ENCODE peak calls at places on chromosomes 4 and X, in eight cellular contexts. K, D, M, S, N, I, V and B are unnamed samples.

GRCh38 chr4:186345184-186345583 is 79.2 kb downstream of the F11 start:
- DNase-seq in K (no peak), D (no peak), M (no peak), S (no peak), N (no peak), I (no peak), V (no peak), B (no peak)

GRCh38 chrX:103918050-103918449 is 44.4 kb upstream of the TMSB15B start:
- DNase-seq in K (peak), D (peak), M (peak), S (peak), N (peak), I (peak), V (peak), B (no peak)

GRCh38 chr4:174119051-174119450 is 164.4 kb downstream of the FBXO8 start:
- DNase-seq in K (no peak), D (peak), M (no peak), S (no peak), N (no peak), I (peak), V (no peak), B (no peak)

GRCh38 chr4:15013585-15013984 is 11.3 kb downstream of the CPEB2 start:
- DNase-seq in K (no peak), D (no peak), M (no peak), S (no peak), N (no peak), I (no peak), V (no peak), B (no peak)

GRCh38 chrX:103367502-103367901 is 8.8 kb upstream of the BEX3 start:
- DNase-seq in K (no peak), D (no peak), M (no peak), S (no peak), N (no peak), I (no peak), V (no peak), B (no peak)

GRCh38 chr4:30854566-30854965 is 134.4 kb downstream of the PCDH7 start:
- DNase-seq in K (no peak), D (no peak), M (no peak), S (no peak), N (no peak), I (no peak), V (no peak), B (no peak)

GRCh38 chr4:38069271-38069760 is 109.1 kb downstream of the PTTG2 start:
- DNase-seq in K (peak), D (peak), M (no peak), S (no peak), N (no peak), I (no peak), V (no peak), B (peak)

GRCh38 chr4:154618708-154619315 is 6.4 kb upstream of the FGG start:
- DNase-seq in K (peak), D (peak), M (peak), S (peak), N (no peak), I (peak), V (peak), B (no peak)

GRCh38 chr4:39808231-39808749 is 110.4 kb downstream of the UBE2K start:
- DNase-seq in K (no peak), D (no peak), M (no peak), S (no peak), N (no peak), I (no peak), V (no peak), B (no peak)

GRCh38 chr4:122744229-122744628 is 11.7 kb downstream of the BBS12 start:
- DNase-seq in K (no peak), D (peak), M (no peak), S (no peak), N (no peak), I (no peak), V (no peak), B (no peak)

GRCh38 chrX:149540621-149541520 is at the start of gene EOLA1:
- DNase-seq in K (peak), D (peak), M (peak), S (peak), N (peak), I (peak), V (peak), B (peak)

GRCh38 chrX:104172788-104173187 is 6.5 kb downstream of the FAM199X start:
- DNase-seq in K (no peak), D (no peak), M (no peak), S (no peak), N (no peak), I (no peak), V (no peak), B (no peak)

GRCh38 chrX:48472851-48473717 is 2.9 kb upstream of the FTSJ1 start:
- DNase-seq in K (no peak), D (peak), M (no peak), S (no peak), N (no peak), I (peak), V (no peak), B (no peak)

GRCh38 chr4:76485450-76485849 is 50.4 kb downstream of the SHROOM3 start:
- DNase-seq in K (no peak), D (peak), M (no peak), S (no peak), N (no peak), I (no peak), V (no peak), B (no peak)

GRCh38 chrX:3184176-3184930 is 143.1 kb downstream of the ARSF start:
- DNase-seq in K (no peak), D (peak), M (peak), S (no peak), N (no peak), I (no peak), V (no peak), B (no peak)

GRCh38 chr4:127632420-127633403 is at the start of gene INTU:
- DNase-seq in K (peak), D (peak), M (peak), S (peak), N (peak), I (peak), V (no peak), B (peak)

GRCh38 chrX:49172280-49172780 is 632 bp downstream of the PLP2 start:
- DNase-seq in K (peak), D (peak), M (no peak), S (peak), N (peak), I (peak), V (peak), B (peak)

GRCh38 chr4:45241976-45242375 is 515.6 kb upstream of the GNPDA2 start:
- DNase-seq in K (no peak), D (peak), M (no peak), S (no peak), N (no peak), I (no peak), V (no peak), B (no peak)

GRCh38 chr4:185384877-185385465 is 10.8 kb downstream of the LRP2BP start:
- DNase-seq in K (no peak), D (no peak), M (no peak), S (no peak), N (no peak), I (peak), V (no peak), B (no peak)

GRCh38 chrX:39149761-39150160 is 348.5 kb downstream of the MID1IP1 start:
- DNase-seq in K (peak), D (peak), M (peak), S (peak), N (peak), I (peak), V (peak), B (peak)

GRCh38 chr4:84235545-84235944 is 263.5 kb downstream of the NKX6-1 start:
- DNase-seq in K (no peak), D (no peak), M (no peak), S (no peak), N (no peak), I (no peak), V (no peak), B (no peak)

GRCh38 chrX:12949205-12949926 is 25.5 kb upstream of the TMSB4X start:
- DNase-seq in K (no peak), D (no peak), M (no peak), S (no peak), N (no peak), I (no peak), V (no peak), B (no peak)

GRCh38 chr4:184281231-184282139 is 63.8 kb upstream of the ENPP6 start:
- DNase-seq in K (peak), D (no peak), M (no peak), S (no peak), N (no peak), I (no peak), V (no peak), B (no peak)